ENCODE peak calls at places on chromosomes 13 and 19, in seven cellular contexts. P, T, Q, G, E, K and R are unnamed samples.

GRCh38 chr19:21698215-21698614 is 69.2 kb downstream of the ZNF100 start:
- DNase-seq in P (no peak), T (peak), Q (no peak), G (peak), E (no peak), K (no peak), R (no peak)

GRCh38 chr13:106261450-106261849 is 274.0 kb downstream of the EFNB2 start:
- DNase-seq in P (no peak), T (no peak), Q (no peak), G (no peak), E (no peak), K (no peak), R (no peak)

GRCh38 chr13:43360911-43361605 is 337.7 kb downstream of the DNAJC15 start:
- DNase-seq in P (no peak), T (no peak), Q (no peak), G (no peak), E (no peak), K (no peak), R (no peak)

GRCh38 chr13:61954092-61954491 is 538.4 kb upstream of the PCDH20 start:
- DNase-seq in P (no peak), T (peak), Q (peak), G (peak), E (no peak), K (no peak), R (no peak)

GRCh38 chr13:38042771-38043170 is 173.2 kb upstream of the TRPC4 start:
- DNase-seq in P (no peak), T (no peak), Q (no peak), G (no peak), E (no peak), K (no peak), R (no peak)

GRCh38 chr13:95564091-95564490 is 11.6 kb downstream of the CLDN10 start:
- DNase-seq in P (no peak), T (no peak), Q (no peak), G (no peak), E (no peak), K (no peak), R (no peak)

GRCh38 chr13:110713981-110714797 is 689 bp downstream of the ING1 start:
- DNase-seq in P (no peak), T (peak), Q (no peak), G (peak), E (no peak), K (no peak), R (no peak)

GRCh38 chr19:2394054-2394668 is 33.2 kb downstream of the TIMM13 start:
- DNase-seq in P (no peak), T (no peak), Q (no peak), G (no peak), E (no peak), K (no peak), R (no peak)

GRCh38 chr13:28751210-28751935 is 32.6 kb upstream of the SLC46A3 start:
- DNase-seq in P (no peak), T (no peak), Q (no peak), G (no peak), E (no peak), K (no peak), R (no peak)

GRCh38 chr19:33953023-33953422 is 156.4 kb downstream of the KCTD15 start:
- DNase-seq in P (no peak), T (no peak), Q (no peak), G (no peak), E (no peak), K (no peak), R (no peak)

GRCh38 chr13:96091164-96091931 is 1.4 kb downstream of the HS6ST3 start:
- DNase-seq in P (no peak), T (no peak), Q (peak), G (peak), E (no peak), K (no peak), R (no peak)

GRCh38 chr13:52454459-52454824 is 836 bp upstream of the CKAP2 start:
- DNase-seq in P (no peak), T (peak), Q (no peak), G (no peak), E (no peak), K (peak), R (peak)

GRCh38 chr19:1521636-1522035 is 2.2 kb upstream of the PLK5 start:
- DNase-seq in P (no peak), T (no peak), Q (no peak), G (no peak), E (no peak), K (no peak), R (no peak)

GRCh38 chr13:49247722-49248432 is at the start of gene CDADC1:
- DNase-seq in P (peak), T (peak), Q (peak), G (peak), E (peak), K (peak), R (peak)

GRCh38 chr19:58278156-58279041 is at the start of gene ZNF8:
- DNase-seq in P (peak), T (peak), Q (peak), G (peak), E (peak), K (peak), R (peak)

GRCh38 chr13:97224544-97225324 is 2.6 kb downstream of the MBNL2 start:
- DNase-seq in P (no peak), T (peak), Q (peak), G (no peak), E (no peak), K (no peak), R (no peak)

GRCh38 chr19:900302-901111 is 7.2 kb downstream of the RNU6-9 start:
- DNase-seq in P (no peak), T (no peak), Q (peak), G (no peak), E (no peak), K (no peak), R (no peak)

GRCh38 chr19:54325194-54325621 is 12.2 kb upstream of the LILRA5 start:
- DNase-seq in P (no peak), T (peak), Q (peak), G (peak), E (peak), K (peak), R (no peak)

GRCh38 chr19:49774969-49775368 is 8.2 kb downstream of the AP2A1 start:
- DNase-seq in P (no peak), T (no peak), Q (no peak), G (no peak), E (no peak), K (no peak), R (no peak)

GRCh38 chr19:43699506-43700367 is 16.1 kb upstream of the IRGC start:
- DNase-seq in P (no peak), T (no peak), Q (no peak), G (peak), E (no peak), K (no peak), R (no peak)